ENCODE peak calls at places on chromosomes 16 and 17, in eight cellular contexts. V is hepatocyte, W is HCT116, A is AG09319, H is type B pancreatic cell, T is AG04449, Z is nephron progenitor cell, Y is cardiac muscle cell. R is an unnamed sample.

GRCh38 chr17:43831633-43832032 is 1.3 kb downstream of the MPP3 start:
- DNase-seq in H (no peak), T (no peak), W (no peak), A (no peak), Z (no peak), V (no peak), Y (no peak), R (no peak)

GRCh38 chr16:31202402-31203385 is at the start of gene PYCARD:
- DNase-seq in V (peak), H (no peak), Y (peak), W (no peak), A (no peak), Z (peak), T (no peak), R (peak)

GRCh38 chr16:73298562-73298961 is 250.6 kb upstream of the ZFHX3 start:
- DNase-seq in V (peak), T (peak), Z (no peak), A (no peak), W (no peak), Y (peak), H (no peak), R (no peak)

GRCh38 chr16:19011169-19011731 is 27.5 kb downstream of the TMC7 start:
- DNase-seq in Z (no peak), H (no peak), T (no peak), V (no peak), A (no peak), Y (no peak), W (no peak), R (no peak)

GRCh38 chr17:4476017-4476416 is 22.7 kb upstream of the SPNS2 start:
- DNase-seq in Z (no peak), A (no peak), T (no peak), W (no peak), Y (no peak), H (no peak), V (peak), R (no peak)

GRCh38 chr17:49015179-49015923 is 18.2 kb downstream of the IGF2BP1 start:
- DNase-seq in W (no peak), H (peak), Z (no peak), A (no peak), Y (no peak), V (no peak), T (no peak), R (no peak)

GRCh38 chr17:64661981-64662773 is at the start of gene SMURF2:
- DNase-seq in T (no peak), W (no peak), Y (peak), H (peak), Z (peak), V (peak), A (no peak), R (peak)

GRCh38 chr16:55567382-55567781 is 898 bp downstream of the CAPNS2 start:
- DNase-seq in Y (peak), V (peak), Z (no peak), A (no peak), T (no peak), H (no peak), W (no peak), R (peak)

GRCh38 chr17:56718515-56718914 is 115.2 kb downstream of the C17orf67 start:
- DNase-seq in V (no peak), A (no peak), Z (no peak), Y (no peak), T (no peak), W (no peak), H (no peak), R (no peak)

GRCh38 chr17:64661731-64661980 is 451 bp downstream of the SMURF2 start:
- DNase-seq in Z (no peak), Y (no peak), V (no peak), A (no peak), H (no peak), T (no peak), W (no peak), R (no peak)

GRCh38 chr17:75097865-75098264 is 10.1 kb downstream of the SLC16A5 start:
- DNase-seq in H (no peak), V (no peak), A (no peak), T (no peak), W (no peak), Z (no peak), Y (no peak), R (no peak)

GRCh38 chr16:1289480-1289872 is 20.0 kb upstream of the UBE2I start:
- DNase-seq in A (no peak), V (no peak), Z (no peak), H (no peak), W (no peak), Y (no peak), T (no peak), R (no peak)

GRCh38 chr17:43456661-43457361 is 27.0 kb upstream of the DHX8 start:
- DNase-seq in V (no peak), A (peak), H (no peak), W (no peak), Z (no peak), T (no peak), Y (peak), R (peak)

GRCh38 chr17:35890774-35891155 is 10.6 kb upstream of the CCL5 start:
- DNase-seq in T (no peak), W (no peak), V (no peak), H (no peak), A (no peak), Y (no peak), Z (no peak), R (no peak)

GRCh38 chr17:65163990-65164495 is 26.9 kb downstream of the RGS9 start:
- DNase-seq in Y (peak), V (peak), W (peak), Z (no peak), H (no peak), A (no peak), T (no peak), R (peak)

GRCh38 chr17:2863204-2863603 is 67.0 kb downstream of the RAP1GAP2 start:
- DNase-seq in A (no peak), V (no peak), H (no peak), Z (no peak), Y (no peak), W (no peak), T (no peak), R (no peak)

GRCh38 chr17:142102-142661 is 4.8 kb downstream of the SCGB1C2 start:
- DNase-seq in H (peak), Z (no peak), Y (peak), V (no peak), T (no peak), A (no peak), W (peak), R (peak)

GRCh38 chr17:1620486-1620885 is 8.1 kb downstream of the SLC43A2 start:
- DNase-seq in W (no peak), A (no peak), H (no peak), T (no peak), V (peak), Z (no peak), Y (no peak), R (no peak)

GRCh38 chr16:73692861-73693260 is 603.8 kb upstream of the PSMD7 start:
- DNase-seq in Z (no peak), W (no peak), T (no peak), Y (no peak), H (no peak), A (no peak), V (no peak), R (no peak)

GRCh38 chr16:11254913-11255736 is 879 bp downstream of the SOCS1 start:
- DNase-seq in A (no peak), T (no peak), W (no peak), H (no peak), Z (peak), V (peak), Y (peak), R (peak)

GRCh38 chr17:40854175-40854814 is 12.7 kb downstream of the KRT12 start:
- DNase-seq in Y (peak), V (peak), A (peak), T (peak), Z (no peak), W (peak), H (no peak), R (peak)

GRCh38 chr16:18975109-18975508 is 8.6 kb upstream of the TMC7 start:
- DNase-seq in V (no peak), W (no peak), Z (no peak), H (no peak), Y (no peak), T (no peak), A (no peak), R (no peak)

GRCh38 chr17:42908872-42909700 is 8.5 kb downstream of the G6PC1 start:
- DNase-seq in W (no peak), V (no peak), Y (no peak), A (no peak), H (no peak), T (no peak), Z (no peak), R (no peak)

GRCh38 chr16:2769675-2770056 is 7.4 kb downstream of the ELOB start:
- DNase-seq in W (no peak), T (no peak), Y (peak), V (no peak), H (no peak), Z (no peak), A (no peak), R (peak)

GRCh38 chr17:52170963-52171572 is 12.6 kb upstream of the CA10 start:
- DNase-seq in W (no peak), Y (peak), Z (peak), H (no peak), A (no peak), V (peak), T (no peak), R (peak)

GRCh38 chr16:55039931-55040330 is 109.3 kb downstream of the IRX5 start:
- DNase-seq in Y (no peak), Z (no peak), H (peak), W (no peak), V (no peak), A (no peak), T (no peak), R (no peak)

GRCh38 chr16:85303354-85303883 is 191.1 kb upstream of the CIBAR2 start:
- DNase-seq in Y (peak), W (peak), A (no peak), Z (peak), H (no peak), T (no peak), V (peak), R (peak)

GRCh38 chr16:13902677-13903076 is 17.3 kb upstream of the ERCC4 start:
- DNase-seq in W (no peak), Z (no peak), T (no peak), H (no peak), Y (peak), V (no peak), A (no peak), R (no peak)

GRCh38 chr17:61383689-61384201 is 15.9 kb upstream of the TBX2 start:
- DNase-seq in T (no peak), W (no peak), V (no peak), A (peak), Z (no peak), Y (no peak), H (no peak), R (no peak)

GRCh38 chr16:50196736-50197135 is 43.6 kb downstream of the TENT4B start:
- DNase-seq in H (no peak), W (no peak), Z (no peak), A (no peak), V (no peak), Y (peak), T (no peak), R (no peak)

GRCh38 chr17:32275060-32276042 is 9.7 kb downstream of the RHBDL3 start:
- DNase-seq in V (peak), H (no peak), A (no peak), T (peak), Y (peak), W (peak), Z (peak), R (peak)

GRCh38 chr17:41785876-41786226 is 660 bp downstream of the JUP start:
- DNase-seq in T (no peak), W (no peak), A (no peak), V (peak), Z (no peak), H (no peak), Y (no peak), R (peak)

GRCh38 chr16:81646561-81646960 is 132.5 kb upstream of the PLCG2 start:
- DNase-seq in T (no peak), Z (no peak), H (no peak), A (peak), V (no peak), W (no peak), Y (no peak), R (no peak)

GRCh38 chr16:84764970-84765369 is 54.8 kb upstream of the CRISPLD2 start:
- DNase-seq in T (no peak), A (no peak), H (no peak), Z (no peak), Y (no peak), W (no peak), V (no peak), R (no peak)

GRCh38 chr17:49952912-49953497 is 16.0 kb upstream of the DLX4 start:
- DNase-seq in Z (no peak), H (no peak), T (no peak), A (no peak), V (no peak), Y (peak), W (no peak), R (no peak)

GRCh38 chr17:58531661-58532554 is 17.5 kb upstream of the MTMR4 start:
- DNase-seq in Z (peak), H (no peak), Y (peak), V (peak), T (no peak), A (no peak), W (no peak), R (peak)

GRCh38 chr17:58533616-58534188 is 19.3 kb upstream of the MTMR4 start:
- DNase-seq in T (no peak), V (no peak), A (no peak), H (no peak), Y (no peak), W (no peak), Z (no peak), R (no peak)

GRCh38 chr17:58531122-58531521 is 16.7 kb upstream of the MTMR4 start:
- DNase-seq in H (no peak), V (no peak), Y (no peak), A (no peak), T (no peak), Z (no peak), W (no peak), R (no peak)

GRCh38 chr17:58534331-58534730 is 19.9 kb upstream of the MTMR4 start:
- DNase-seq in H (no peak), A (no peak), T (no peak), Y (no peak), Z (no peak), W (no peak), V (no peak), R (no peak)

DNA sequence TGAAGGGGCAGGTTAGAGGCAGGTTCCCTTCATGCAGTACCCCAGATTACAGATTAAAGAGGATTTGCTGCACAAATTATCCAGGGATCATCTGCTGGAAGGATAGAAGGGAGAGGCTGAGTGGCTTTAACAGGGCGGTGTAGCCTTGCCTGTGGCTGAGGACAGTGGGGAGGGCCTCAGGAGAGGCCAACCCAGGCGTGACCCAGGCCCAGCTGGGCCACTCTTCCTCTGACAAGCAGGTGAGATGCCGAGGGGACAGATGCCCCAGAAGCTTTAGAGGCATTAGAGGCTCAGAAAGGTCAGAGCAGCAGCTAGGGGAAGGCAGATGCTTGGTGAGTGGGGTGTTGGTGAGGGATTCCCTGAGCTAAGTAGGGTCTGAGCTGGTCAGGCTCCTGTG is 18.1 kb upstream of the MTMR4 start:
- DNase-seq in A (no peak), T (no peak), Z (no peak), V (no peak), Y (no peak), W (no peak), H (no peak), R (no peak)
- TF ChIP-seq CTCF in A (no peak), T (no peak), Z (no peak), V (no peak), Y (no peak), W (no peak), H (no peak), R (no peak)

DNA sequence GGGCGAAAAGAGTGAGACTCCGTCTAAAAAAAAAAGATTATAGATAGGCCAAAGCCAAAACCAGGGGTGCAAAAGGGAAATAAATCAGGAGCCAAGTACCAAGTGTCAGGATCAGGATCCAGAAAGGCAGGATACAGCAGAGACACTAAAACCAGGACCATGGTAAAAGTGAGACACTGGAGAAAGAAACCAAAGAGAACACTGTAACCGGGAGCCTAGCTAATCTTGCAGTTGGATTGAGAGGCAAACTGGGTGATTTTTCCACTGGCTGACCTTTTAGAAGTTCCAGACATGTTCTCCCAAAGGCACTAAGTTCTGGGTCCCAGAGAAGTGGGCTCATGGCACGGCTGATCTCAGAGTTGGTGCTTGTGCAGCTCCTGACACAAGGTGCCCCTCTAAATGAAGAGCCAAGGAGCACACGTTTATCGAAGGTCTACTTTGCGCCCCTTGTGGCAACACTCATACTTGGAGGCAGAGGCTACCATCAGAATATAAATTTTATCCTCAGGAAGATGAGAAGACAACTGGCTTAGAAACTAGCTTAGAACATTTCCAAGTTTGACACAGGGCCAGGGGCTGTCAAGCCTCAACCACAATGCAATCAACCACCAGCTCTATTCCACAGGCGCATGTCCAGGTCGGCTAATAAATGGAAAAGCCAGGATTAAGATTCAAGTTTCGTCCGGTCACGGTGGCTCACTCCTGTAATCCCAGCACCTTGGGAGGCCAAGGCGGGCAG is 27.5 kb upstream of the HELZ start:
- DNase-seq in W (no peak), Z (no peak), Y (peak), V (no peak), H (no peak), T (no peak), A (no peak), R (no peak)
- TF ChIP-seq CTCF in W (peak), Z (peak), Y (peak), V (peak), H (peak), T (peak), A (peak), R (no peak)

GRCh38 chr17:45108595-45109521 is 23.5 kb downstream of the PLCD3 start:
- DNase-seq in T (no peak), W (no peak), A (no peak), V (no peak), Z (no peak), H (no peak), Y (no peak), R (no peak)
- TF ChIP-seq CTCF in T (no peak), W (peak), A (no peak), V (peak), Z (no peak), H (no peak), Y (no peak), R (peak)

GRCh38 chr16:58492066-58492465 is 7.9 kb upstream of the NDRG4 start:
- DNase-seq in Z (no peak), W (no peak), A (no peak), T (no peak), H (no peak), V (no peak), Y (no peak), R (no peak)

GRCh38 chr16:58494981-58495860 is 4.7 kb upstream of the NDRG4 start:
- DNase-seq in W (peak), A (peak), Y (peak), H (peak), T (peak), Z (peak), V (peak), R (peak)

GRCh38 chr16:58493756-58494431 is 6.0 kb upstream of the NDRG4 start:
- DNase-seq in A (no peak), Z (no peak), Y (no peak), T (no peak), H (no peak), W (no peak), V (no peak), R (no peak)

GRCh38 chr16:58490100-58490499 is 9.8 kb upstream of the NDRG4 start:
- DNase-seq in A (no peak), Y (no peak), Z (no peak), H (no peak), V (no peak), W (no peak), T (no peak), R (no peak)

GRCh38 chr16:58492735-58493134 is 7.2 kb upstream of the NDRG4 start:
- DNase-seq in Y (no peak), H (no peak), T (no peak), W (no peak), V (no peak), Z (no peak), A (no peak), R (no peak)
- TF ChIP-seq CTCF in Y (no peak), H (no peak), T (no peak), W (no peak), V (no peak), Z (no peak), A (no peak), R (no peak)

DNA sequence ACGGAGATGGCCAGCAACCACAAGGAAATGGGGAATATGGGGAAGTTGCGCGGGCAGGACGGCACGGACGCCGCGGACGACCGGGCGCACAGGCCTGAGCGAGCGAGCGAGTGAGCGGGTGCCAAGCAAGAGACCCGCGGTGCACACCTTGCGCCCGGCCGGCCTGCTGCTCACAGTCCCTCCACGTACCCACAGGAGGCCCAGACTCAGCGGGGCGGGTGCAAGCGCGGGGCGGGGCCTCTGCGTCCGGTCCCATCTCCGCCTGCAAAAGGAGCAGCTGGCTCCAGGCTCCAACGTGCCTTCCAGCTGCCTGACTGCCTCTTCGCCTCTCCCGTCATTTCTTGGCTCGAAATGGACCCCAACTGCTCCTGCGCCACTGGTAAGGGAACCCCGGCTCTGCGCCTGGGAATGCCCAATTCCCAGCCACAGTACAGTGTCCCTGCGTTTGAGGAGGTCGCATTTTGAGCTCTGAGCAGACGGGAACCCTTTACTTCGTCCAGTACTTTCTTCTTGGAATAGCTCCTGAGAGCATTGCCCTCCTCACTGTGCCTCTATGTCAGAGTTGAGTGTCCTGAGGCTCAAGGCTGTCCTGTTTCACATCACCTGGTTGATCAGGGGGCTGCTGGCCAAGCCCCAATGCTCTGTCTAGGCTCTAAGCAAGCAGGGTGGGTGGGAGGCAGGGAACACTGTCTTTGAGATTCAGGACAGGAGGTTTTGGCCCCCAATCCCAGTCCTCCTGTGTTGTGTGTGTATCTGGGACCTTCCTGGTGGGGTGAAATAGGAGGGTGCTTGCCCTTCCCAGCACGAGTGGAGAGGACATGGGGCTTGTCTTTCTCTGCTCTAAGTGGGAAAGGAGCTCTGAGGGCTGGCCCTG is 8.1 kb upstream of the MT1E start:
- DNase-seq in Y (peak), A (no peak), V (peak), H (no peak), W (no peak), Z (peak), T (no peak), R (no peak)
- TF ChIP-seq CTCF in Y (no peak), A (no peak), V (no peak), H (no peak), W (no peak), Z (no peak), T (no peak), R (no peak)